ENCODE peak calls at places on chromosomes 6 and 20, in eight cellular contexts. One of them, this sample, is unnamed.

GRCh38 chr6:118918326-118918725 is 16.6 kb downstream of the MCM9 start:
- DNase-seq in IMR-90: peak
- DNase-seq in effector memory CD8-positive, alpha-beta T cell: no peak
- DNase-seq in NCI-H460: no peak
- DNase-seq in dorsolateral prefrontal cortex: no peak
- DNase-seq in smooth muscle cell of the brain vasculature: no peak
- DNase-seq in GDM1: no peak
- DNase-seq in activated naive CD4-positive, alpha-beta T cell: no peak
- DNase-seq in this sample: no peak

GRCh38 chr6:68642977-68643376 is 7.9 kb downstream of the ADGRB3 start:
- DNase-seq in GDM1: no peak
- DNase-seq in activated naive CD4-positive, alpha-beta T cell: no peak
- DNase-seq in NCI-H460: no peak
- DNase-seq in dorsolateral prefrontal cortex: no peak
- DNase-seq in IMR-90: no peak
- DNase-seq in smooth muscle cell of the brain vasculature: no peak
- DNase-seq in effector memory CD8-positive, alpha-beta T cell: no peak
- DNase-seq in this sample: peak

GRCh38 chr20:62845818-62846527 is 15.6 kb downstream of the TCFL5 start:
- DNase-seq in IMR-90: peak
- DNase-seq in dorsolateral prefrontal cortex: no peak
- DNase-seq in smooth muscle cell of the brain vasculature: no peak
- DNase-seq in activated naive CD4-positive, alpha-beta T cell: no peak
- DNase-seq in NCI-H460: no peak
- DNase-seq in GDM1: no peak
- DNase-seq in effector memory CD8-positive, alpha-beta T cell: no peak
- DNase-seq in this sample: no peak

GRCh38 chr20:3315110-3315509 is 76.1 kb upstream of the SLC4A11 start:
- DNase-seq in dorsolateral prefrontal cortex: no peak
- DNase-seq in activated naive CD4-positive, alpha-beta T cell: no peak
- DNase-seq in NCI-H460: no peak
- DNase-seq in smooth muscle cell of the brain vasculature: no peak
- DNase-seq in effector memory CD8-positive, alpha-beta T cell: no peak
- DNase-seq in IMR-90: no peak
- DNase-seq in GDM1: no peak
- DNase-seq in this sample: no peak

GRCh38 chr6:100464910-100465700 is at the start of gene SIM1:
- DNase-seq in activated naive CD4-positive, alpha-beta T cell: no peak
- DNase-seq in GDM1: no peak
- DNase-seq in dorsolateral prefrontal cortex: no peak
- DNase-seq in IMR-90: peak
- DNase-seq in smooth muscle cell of the brain vasculature: peak
- DNase-seq in effector memory CD8-positive, alpha-beta T cell: no peak
- DNase-seq in NCI-H460: no peak
- DNase-seq in this sample: no peak

GRCh38 chr6:43490523-43490939 is 13.2 kb downstream of the TJAP1 start:
- DNase-seq in smooth muscle cell of the brain vasculature: no peak
- DNase-seq in GDM1: no peak
- DNase-seq in activated naive CD4-positive, alpha-beta T cell: no peak
- DNase-seq in effector memory CD8-positive, alpha-beta T cell: no peak
- DNase-seq in NCI-H460: no peak
- DNase-seq in dorsolateral prefrontal cortex: no peak
- DNase-seq in IMR-90: no peak
- DNase-seq in this sample: no peak

GRCh38 chr6:111725446-111726112 is 119.9 kb upstream of the TRAF3IP2 start:
- DNase-seq in effector memory CD8-positive, alpha-beta T cell: no peak
- DNase-seq in GDM1: no peak
- DNase-seq in dorsolateral prefrontal cortex: no peak
- DNase-seq in activated naive CD4-positive, alpha-beta T cell: no peak
- DNase-seq in IMR-90: peak
- DNase-seq in NCI-H460: no peak
- DNase-seq in smooth muscle cell of the brain vasculature: no peak
- DNase-seq in this sample: no peak

GRCh38 chr6:87212596-87212995 is 57.2 kb downstream of the ZNF292 start:
- DNase-seq in effector memory CD8-positive, alpha-beta T cell: no peak
- DNase-seq in dorsolateral prefrontal cortex: no peak
- DNase-seq in GDM1: no peak
- DNase-seq in IMR-90: no peak
- DNase-seq in smooth muscle cell of the brain vasculature: no peak
- DNase-seq in activated naive CD4-positive, alpha-beta T cell: no peak
- DNase-seq in NCI-H460: no peak
- DNase-seq in this sample: no peak

GRCh38 chr6:77445214-77445613 is 18.1 kb downstream of the HTR1B start:
- DNase-seq in effector memory CD8-positive, alpha-beta T cell: no peak
- DNase-seq in IMR-90: no peak
- DNase-seq in activated naive CD4-positive, alpha-beta T cell: no peak
- DNase-seq in smooth muscle cell of the brain vasculature: no peak
- DNase-seq in GDM1: no peak
- DNase-seq in NCI-H460: no peak
- DNase-seq in dorsolateral prefrontal cortex: no peak
- DNase-seq in this sample: no peak

GRCh38 chr6:96836579-96837137 is 619 bp downstream of the GPR63 start:
- DNase-seq in GDM1: no peak
- DNase-seq in dorsolateral prefrontal cortex: no peak
- DNase-seq in smooth muscle cell of the brain vasculature: no peak
- DNase-seq in NCI-H460: no peak
- DNase-seq in effector memory CD8-positive, alpha-beta T cell: no peak
- DNase-seq in activated naive CD4-positive, alpha-beta T cell: no peak
- DNase-seq in IMR-90: peak
- DNase-seq in this sample: no peak

GRCh38 chr6:106413722-106414121 is 53.2 kb downstream of the CRYBG1 start:
- DNase-seq in effector memory CD8-positive, alpha-beta T cell: no peak
- DNase-seq in NCI-H460: no peak
- DNase-seq in dorsolateral prefrontal cortex: no peak
- DNase-seq in activated naive CD4-positive, alpha-beta T cell: no peak
- DNase-seq in smooth muscle cell of the brain vasculature: no peak
- DNase-seq in GDM1: no peak
- DNase-seq in IMR-90: no peak
- DNase-seq in this sample: no peak

GRCh38 chr6:52337633-52338290 is 24.2 kb upstream of the PAQR8 start:
- DNase-seq in IMR-90: no peak
- DNase-seq in effector memory CD8-positive, alpha-beta T cell: no peak
- DNase-seq in dorsolateral prefrontal cortex: no peak
- DNase-seq in GDM1: no peak
- DNase-seq in NCI-H460: no peak
- DNase-seq in activated naive CD4-positive, alpha-beta T cell: no peak
- DNase-seq in smooth muscle cell of the brain vasculature: no peak
- DNase-seq in this sample: no peak

This sample was measured in COLO829.